ENCODE peak calls at places on chromosomes 4 and X, in nine cellular contexts. G is A549, O is GM12878, K is HCT116, B is H1, M is WTC11, F is K562, Y is HepG2, X is endothelial cell of umbilical vein. H is an unnamed sample.
A peak's percentile ranks its signal among the peaks of the same experiment; 100 is the strongest.

GRCh38 chr4:26022346-26022891 is 108.4 kb downstream of the SMIM20 start:
- DNase-seq in O (no peak), B (no peak), M (no peak), F (no peak), K (no peak), G (peak; percentile 51), X (peak; percentile 45), Y (peak; percentile 73), H (no peak)

GRCh38 chrX:63441717-63442116 is 90.6 kb upstream of the SPIN4 start:
- DNase-seq in B (no peak), G (no peak), O (no peak), M (no peak), K (no peak), X (no peak), Y (no peak), F (no peak), H (no peak)

GRCh38 chrX:139932901-139933796 is at the start of gene ATP11C:
- DNase-seq in B (peak; percentile 56), O (peak; percentile 46), Y (peak; percentile 70), X (peak; percentile 82), G (peak; percentile 56), F (peak; percentile 85), M (peak; percentile 80), K (peak; percentile 47), H (peak; percentile 91)

GRCh38 chr4:7387925-7388324 is 46.8 kb downstream of the PSAPL1 start:
- DNase-seq in B (no peak), Y (no peak), F (no peak), M (no peak), O (no peak), K (no peak), G (no peak), X (no peak), H (no peak)

GRCh38 chr4:4640692-4641091 is 98.8 kb upstream of the STX18 start:
- DNase-seq in F (no peak), O (no peak), X (no peak), K (no peak), G (no peak), B (no peak), M (peak; percentile 52), Y (peak; percentile 86), H (no peak)

GRCh38 chr4:184684491-184685189 is 35.1 kb downstream of the PRIMPOL start:
- DNase-seq in X (no peak), M (no peak), B (no peak), G (no peak), F (peak; percentile 91), O (no peak), K (no peak), Y (no peak), H (peak; percentile 95)

GRCh38 chr4:139606600-139607301 is 50.7 kb upstream of the SETD7 start:
- DNase-seq in F (peak; percentile 33), B (no peak), M (no peak), X (no peak), K (no peak), Y (no peak), O (no peak), G (peak; percentile 58), H (no peak)

GRCh38 chrX:2587146-2587545 is 86.4 kb upstream of the DHRSX start:
- DNase-seq in G (no peak), K (no peak), B (no peak), F (no peak), Y (no peak), M (no peak), O (no peak), X (no peak), H (no peak)

GRCh38 chrX:153708415-153708814 is 15.8 kb downstream of the BCAP31 start:
- DNase-seq in X (peak; percentile 77), M (peak; percentile 73), G (peak; percentile 73), O (no peak), B (no peak), Y (peak; percentile 65), K (no peak), F (peak; percentile 89), H (peak; percentile 65)

DNA sequence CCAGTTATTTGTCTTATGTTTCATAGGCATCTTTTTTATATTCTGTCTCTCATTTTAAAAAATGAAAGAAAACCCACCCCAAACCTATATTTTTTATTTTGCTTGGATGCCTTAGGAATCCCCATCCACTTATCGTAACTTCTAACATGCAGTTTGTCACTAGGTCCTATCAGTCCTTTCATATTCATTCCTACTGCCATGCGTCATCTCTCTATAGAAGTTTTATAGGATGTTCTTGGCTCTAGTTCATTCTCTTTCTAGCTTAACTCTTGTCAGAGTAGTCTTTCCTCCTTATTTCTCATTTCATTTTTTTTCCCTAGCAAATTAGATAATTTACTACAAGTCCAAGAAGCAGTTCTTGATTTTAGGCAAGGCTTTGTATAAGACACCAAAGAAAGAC is 92.7 kb downstream of the LARP1B start:
- DNase-seq in M (no peak), F (no peak), K (no peak), B (no peak), G (no peak), O (no peak), Y (no peak), X (no peak), H (no peak)
- TF ChIP-seq MAX in M (no peak), F (no peak), K (no peak), B (no peak), G (no peak), O (no peak), Y (no peak), X (no peak), H (no peak)

DNA sequence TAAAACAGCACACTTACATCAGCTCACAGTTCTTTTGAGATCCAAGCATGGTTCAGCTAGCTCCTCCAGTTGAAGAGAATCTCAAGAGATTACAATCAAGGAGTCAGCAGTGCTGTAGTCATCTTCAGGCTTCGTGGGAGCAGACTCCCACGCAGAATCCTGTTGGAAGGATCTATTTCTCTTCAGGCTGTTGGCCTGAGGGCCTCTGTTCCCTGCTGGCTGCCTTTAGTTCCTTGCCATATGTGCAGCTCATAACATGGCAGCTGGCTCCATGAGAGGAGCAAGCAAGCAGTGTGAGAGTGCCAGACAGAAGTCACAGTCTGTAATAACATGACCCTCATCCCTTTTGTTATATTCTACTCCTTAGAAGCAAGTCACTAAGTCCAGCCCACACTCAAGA is 168.6 kb downstream of the COX18 start:
- DNase-seq in F (peak; percentile 19), O (no peak), B (no peak), Y (no peak), G (no peak), M (no peak), X (no peak), K (no peak), H (no peak)
- TF ChIP-seq MAX in F (no peak), O (no peak), B (no peak), Y (no peak), G (no peak), M (no peak), X (no peak), K (no peak), H (no peak)

DNA sequence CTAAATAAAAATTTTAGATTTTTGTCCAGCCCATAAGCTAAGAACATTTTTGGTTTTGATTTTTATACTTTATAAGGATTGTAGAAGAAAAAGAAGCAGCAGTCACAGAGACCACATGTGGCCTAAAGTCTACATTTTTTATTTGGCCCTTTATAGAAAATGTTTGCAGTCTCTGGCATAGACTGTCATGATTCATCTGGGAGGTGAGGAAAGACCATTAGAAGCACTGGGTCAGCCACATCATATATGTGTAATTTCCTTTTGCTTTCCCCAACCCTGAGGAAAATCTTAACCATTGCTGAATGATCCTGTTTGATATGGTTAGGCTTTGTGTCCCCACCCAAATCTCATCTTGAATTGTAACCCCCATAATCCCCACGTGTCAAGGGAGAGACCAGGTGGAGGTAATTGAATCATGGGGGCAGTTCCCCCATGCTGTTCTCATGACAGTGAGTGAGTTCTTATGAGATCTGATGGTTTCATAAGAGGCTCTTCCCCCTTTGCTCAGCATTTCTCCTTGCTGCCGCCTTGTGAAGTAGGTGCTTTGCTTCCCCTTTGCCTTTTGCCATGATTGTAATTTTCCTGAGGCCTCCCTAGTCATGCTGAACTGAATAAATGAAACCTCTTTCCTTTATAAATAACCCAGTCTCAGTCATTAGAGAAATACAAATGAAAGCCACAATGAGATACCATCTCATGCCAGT is 12.1 kb upstream of the COPS4 start:
- DNase-seq in G (no peak), X (peak; percentile 29), Y (no peak), F (no peak), B (no peak), M (no peak), O (no peak), K (no peak), H (no peak)
- TF ChIP-seq MAX in G (no peak), X (no peak), Y (no peak), F (no peak), B (no peak), M (no peak), O (no peak), K (no peak), H (no peak)

DNA sequence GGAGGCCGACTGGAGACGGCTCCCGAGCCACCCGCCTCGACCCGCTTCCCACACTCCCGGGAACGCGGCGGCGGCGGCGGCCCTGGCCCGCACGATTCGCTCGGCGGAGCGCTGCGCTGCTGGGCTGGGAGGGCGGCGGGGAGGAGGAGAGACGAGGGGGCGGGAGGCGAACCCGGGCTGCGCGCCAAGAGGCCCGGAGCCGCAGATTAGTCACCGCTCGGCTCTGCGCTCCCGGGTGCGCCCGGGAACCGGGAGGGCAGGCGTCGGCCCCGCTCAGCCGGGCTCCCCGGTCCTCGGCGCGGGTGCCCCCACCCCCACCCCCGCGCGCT is 11.2 kb upstream of the BCOR start:
- DNase-seq in X (peak; percentile 73), K (no peak), Y (no peak), O (no peak), B (no peak), F (peak; percentile 85), M (peak; percentile 27), G (peak; percentile 62), H (peak; percentile 78)
- TF ChIP-seq MAX in X (no peak), K (no peak), Y (no peak), O (no peak), B (no peak), F (no peak), M (no peak), G (no peak), H (no peak)